ENCODE peak calls at places on chromosome 9, in five cellular contexts. C is HuH-7.5; Z is stimulated activated CD8-positive, alpha-beta memory T cell treated with anti-CD3 and anti-CD28 coated beads, Interleukin-4, amount 100 ng/mL, for 4 hours; E is naive thymus-derived CD4-positive, alpha-beta T cell; G is Peyer's patch. S is an unnamed sample.

GRCh38 chr9:89878687-89879086 is 273.9 kb downstream of the GADD45G start:
- DNase-seq in C (no peak), Z (no peak), E (no peak), G (peak), S (no peak)

GRCh38 chr9:18012170-18012569 is 433.3 kb downstream of the SH3GL2 start:
- DNase-seq in C (no peak), Z (no peak), E (no peak), G (no peak), S (no peak)

GRCh38 chr9:89629096-89629976 is 24.5 kb downstream of the GADD45G start:
- DNase-seq in C (no peak), Z (no peak), E (no peak), G (no peak), S (no peak)

GRCh38 chr9:33750307-33750838 is 45.0 kb upstream of the PRSS3 start:
- DNase-seq in C (no peak), Z (no peak), E (no peak), G (peak), S (no peak)

GRCh38 chr9:93039976-93040375 is 18.5 kb upstream of the SUSD3 start:
- DNase-seq in C (no peak), Z (no peak), E (no peak), G (no peak), S (no peak)

GRCh38 chr9:38687389-38687842 is 32.5 kb downstream of the FAM240B start:
- DNase-seq in C (peak), Z (no peak), E (no peak), G (peak), S (peak)

GRCh38 chr9:83138422-83139135 is 75.6 kb upstream of the RASEF start:
- DNase-seq in C (no peak), Z (no peak), E (no peak), G (no peak), S (no peak)

GRCh38 chr9:37966443-37967271 is 62.7 kb upstream of the SLC25A51 start:
- DNase-seq in C (no peak), Z (no peak), E (no peak), G (peak), S (no peak)

GRCh38 chr9:94783121-94783664 is 56.7 kb downstream of the AOPEP start:
- DNase-seq in C (peak), Z (no peak), E (peak), G (peak), S (peak)

GRCh38 chr9:120698766-120699165 is 15.5 kb downstream of the MEGF9 start:
- DNase-seq in C (no peak), Z (no peak), E (no peak), G (no peak), S (no peak)

GRCh38 chr9:138053996-138054752 is 176.6 kb downstream of the CACNA1B start:
- DNase-seq in C (no peak), Z (no peak), E (no peak), G (peak), S (no peak)

GRCh38 chr9:112867275-112867991 is 23.2 kb downstream of the SLC46A2 start:
- DNase-seq in C (no peak), Z (no peak), E (no peak), G (peak), S (peak)

GRCh38 chr9:125956102-125956501 is 208.9 kb downstream of the PBX3 start:
- DNase-seq in C (no peak), Z (no peak), E (no peak), G (no peak), S (no peak)

GRCh38 chr9:125522328-125522725 is 184.7 kb downstream of the MAPKAP1 start:
- DNase-seq in C (no peak), Z (no peak), E (no peak), G (no peak), S (no peak)

GRCh38 chr9:1707291-1707690 is 307.9 kb upstream of the SMARCA2 start:
- DNase-seq in C (no peak), Z (no peak), E (no peak), G (no peak), S (no peak)

GRCh38 chr9:20353529-20353928 is 268.8 kb downstream of the MLLT3 start:
- DNase-seq in C (no peak), Z (no peak), E (no peak), G (no peak), S (peak)

GRCh38 chr9:121774715-121775613 is 123.5 kb downstream of the DAB2IP start:
- DNase-seq in C (no peak), Z (no peak), E (no peak), G (peak), S (no peak)

GRCh38 chr9:74770508-74771261 is 117.0 kb downstream of the TRPM6 start:
- DNase-seq in C (peak), Z (no peak), E (peak), G (no peak), S (peak)

GRCh38 chr9:78189461-78189860 is 46.4 kb upstream of the CEP78 start:
- DNase-seq in C (no peak), Z (no peak), E (no peak), G (no peak), S (no peak)

GRCh38 chr9:35906923-35907699 is 1.1 kb downstream of the HRCT1 start:
- DNase-seq in C (no peak), Z (no peak), E (no peak), G (peak), S (no peak)

GRCh38 chr9:75168270-75169185 is 80.2 kb downstream of the OSTF1 start:
- DNase-seq in C (no peak), Z (no peak), E (no peak), G (no peak), S (no peak)

GRCh38 chr9:36099718-36100117 is 36.8 kb upstream of the GLIPR2 start:
- DNase-seq in C (no peak), Z (no peak), E (no peak), G (no peak), S (no peak)

GRCh38 chr9:89655990-89656657 is 51.3 kb downstream of the GADD45G start:
- DNase-seq in C (no peak), Z (no peak), E (no peak), G (peak), S (peak)

GRCh38 chr9:126688617-126689016 is 74.9 kb downstream of the LMX1B start:
- DNase-seq in C (no peak), Z (no peak), E (no peak), G (no peak), S (no peak)

GRCh38 chr9:125536184-125537152 is 170.5 kb downstream of the MAPKAP1 start:
- DNase-seq in C (no peak), Z (no peak), E (no peak), G (no peak), S (no peak)

GRCh38 chr9:79266986-79267385 is 304.8 kb upstream of the TLE4 start:
- DNase-seq in C (no peak), Z (no peak), E (no peak), G (no peak), S (no peak)

GRCh38 chr9:34399729-34400128 is 23.0 kb upstream of the MYORG start:
- DNase-seq in C (no peak), Z (no peak), E (no peak), G (no peak), S (no peak)

GRCh38 chr9:5336683-5337082 is 3.0 kb downstream of the RLN1 start:
- DNase-seq in C (no peak), Z (no peak), E (peak), G (no peak), S (no peak)

GRCh38 chr9:95124582-95125359 is 192.7 kb downstream of the FANCC start:
- DNase-seq in C (no peak), Z (no peak), E (no peak), G (no peak), S (no peak)

GRCh38 chr9:37408933-37409710 is 13.4 kb upstream of the GRHPR start:
- DNase-seq in C (no peak), Z (peak), E (no peak), G (no peak), S (peak)

GRCh38 chr9:6355728-6356127 is 27.6 kb downstream of the TPD52L3 start:
- DNase-seq in C (no peak), Z (no peak), E (no peak), G (no peak), S (peak)

GRCh38 chr9:131382850-131383729 is 10.8 kb upstream of the PRRC2B start:
- DNase-seq in C (peak), Z (no peak), E (no peak), G (no peak), S (no peak)

GRCh38 chr9:35002623-35003022 is 13.1 kb downstream of the DNAJB5 start:
- DNase-seq in C (no peak), Z (no peak), E (no peak), G (no peak), S (no peak)

GRCh38 chr9:124014355-124015026 is 2.9 kb downstream of the LHX2 start:
- DNase-seq in C (no peak), Z (no peak), E (no peak), G (no peak), S (no peak)

S was measured in GM12865.